ENCODE peak calls at places on chromosome 11, in four cellular contexts. U is lower lobe of right lung; W is CD8-positive, alpha-beta memory T cell; I is AG04450. M is an unnamed sample.

GRCh38 chr11:7227724-7228123 is 24.0 kb upstream of the SYT9 start:
- DNase-seq in W (no peak), I (no peak), U (no peak), M (no peak)

GRCh38 chr11:22192642-22193347 is at the start of gene ANO5:
- DNase-seq in W (no peak), I (no peak), U (peak; percentile 73), M (peak; percentile 22)

GRCh38 chr11:32316846-32317525 is 118.4 kb downstream of the WT1 start:
- DNase-seq in W (no peak), I (no peak), U (no peak), M (no peak)

GRCh38 chr11:114085965-114086364 is 26.5 kb downstream of the ZBTB16 start:
- DNase-seq in W (no peak), U (no peak), I (no peak), M (no peak)

GRCh38 chr11:10208045-10208674 is 85.9 kb downstream of the SBF2 start:
- DNase-seq in W (peak; percentile 43), U (no peak), I (no peak), M (peak; percentile 78)

GRCh38 chr11:8249482-8249881 is 14.2 kb downstream of the LMO1 start:
- DNase-seq in I (no peak), W (no peak), U (no peak), M (no peak)

GRCh38 chr11:80727315-80727714 is 1286.5 kb upstream of the TENM4 start:
- DNase-seq in U (no peak), W (no peak), I (no peak), M (no peak)

GRCh38 chr11:102241026-102241425 is 76.3 kb upstream of the BIRC3 start:
- DNase-seq in U (no peak), I (no peak), W (no peak), M (no peak)

GRCh38 chr11:1925373-1926155 is 6.1 kb downstream of the TNNT3 start:
- DNase-seq in I (no peak), U (no peak), W (no peak), M (no peak)

GRCh38 chr11:10454902-10455631 is at the start of gene AMPD3:
- DNase-seq in W (no peak), U (no peak), I (peak; percentile 96), M (peak; percentile 79)

GRCh38 chr11:16372355-16372754 is 16.0 kb upstream of the SOX6 start:
- DNase-seq in W (no peak), U (no peak), I (no peak), M (no peak)

GRCh38 chr11:11808992-11809583 is 32.7 kb upstream of the USP47 start:
- DNase-seq in W (no peak), U (no peak), I (no peak), M (no peak)

GRCh38 chr11:12287374-12288211 is 89.8 kb upstream of the PARVA start:
- DNase-seq in W (no peak), I (peak; percentile 90), U (no peak), M (peak; percentile 94)

GRCh38 chr11:83801799-83802198 is 515.6 kb upstream of the CCDC90B start:
- DNase-seq in W (no peak), U (no peak), I (no peak), M (no peak)

GRCh38 chr11:44622190-44622650 is 56.8 kb downstream of the CD82 start:
- DNase-seq in W (no peak), I (no peak), U (no peak), M (no peak)

GRCh38 chr11:60926500-60926899 is 2.2 kb downstream of the TMEM132A start:
- DNase-seq in U (no peak), I (no peak), W (no peak), M (no peak)

GRCh38 chr11:12175694-12176241 is 65.4 kb downstream of the MICAL2 start:
- DNase-seq in U (no peak), W (no peak), I (no peak), M (peak; percentile 69)

GRCh38 chr11:65790902-65791650 is 4.2 kb downstream of the OVOL1 start:
- DNase-seq in I (no peak), W (no peak), U (no peak), M (no peak)

GRCh38 chr11:105582497-105582896 is 27.4 kb upstream of the GRIA4 start:
- DNase-seq in W (no peak), I (no peak), U (no peak), M (no peak)

GRCh38 chr11:46952553-46952952 is 16.0 kb downstream of the CSTPP1 start:
- DNase-seq in W (no peak), I (no peak), U (no peak), M (no peak)

GRCh38 chr11:62418136-62418535 is 697 bp upstream of the SCGB1A1 start:
- DNase-seq in W (no peak), U (no peak), I (no peak), M (no peak)

GRCh38 chr11:121311373-121311772 is 18.8 kb downstream of the SC5D start:
- DNase-seq in I (no peak), U (no peak), W (no peak), M (no peak)

GRCh38 chr11:12973529-12974181 is 35.5 kb upstream of the RASSF10 start:
- DNase-seq in I (no peak), W (no peak), U (no peak), M (peak; percentile 9)

GRCh38 chr11:92340839-92341238 is 116.2 kb downstream of the FAT3 start:
- DNase-seq in W (no peak), I (no peak), U (no peak), M (no peak)

GRCh38 chr11:69704508-69705245 is 855 bp upstream of the FGF19 start:
- DNase-seq in W (no peak), U (no peak), I (no peak), M (peak; percentile 65)

GRCh38 chr11:30586251-30587144 is at the start of gene MPPED2:
- DNase-seq in I (no peak), U (peak; percentile 47), W (peak; percentile 14), M (no peak)

GRCh38 chr11:115407496-115407895 is 96.7 kb downstream of the CADM1 start:
- DNase-seq in I (no peak), U (no peak), W (no peak), M (no peak)

GRCh38 chr11:77208535-77208934 is 80.5 kb downstream of the MYO7A start:
- DNase-seq in W (no peak), U (no peak), I (no peak), M (no peak)

DNA sequence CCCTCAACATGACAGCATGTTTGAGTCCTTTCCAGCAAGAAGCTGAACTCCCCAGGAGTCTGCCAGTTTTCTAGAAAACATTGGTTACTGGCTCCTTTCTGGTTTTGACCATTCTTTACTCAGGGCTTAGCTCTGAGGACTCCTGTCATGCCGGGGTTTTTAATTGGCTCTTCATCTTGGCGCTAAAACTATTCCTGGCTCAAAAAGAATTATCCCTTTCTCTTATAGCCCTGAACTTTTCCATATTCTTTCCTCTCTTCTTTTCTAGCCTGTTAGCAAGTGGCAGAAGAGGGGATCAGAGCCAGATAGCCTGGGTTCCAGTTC is 59.7 kb downstream of the TRAF6 start:
- DNase-seq in W (no peak), I (no peak), U (no peak), M (no peak)
- H3K4me3 ChIP-seq in W (peak overlapping the region; percentile 31), I (peak overlapping the region; percentile 35), U (peak overlapping the region; percentile 23), M (peak overlapping the region; percentile 33)

GRCh38 chr11:59240322-59240721 is 27.6 kb upstream of the MPEG1 start:
- DNase-seq in I (no peak), W (no peak), U (no peak), M (no peak)
- H3K9me3 ChIP-seq in I (no peaks in the 10 kb centered on the region), W (no peaks in the 10 kb centered on the region), U (no peaks in the 10 kb centered on the region), M (peaks cover 21% of the 10 kb centered on the region)

DNA sequence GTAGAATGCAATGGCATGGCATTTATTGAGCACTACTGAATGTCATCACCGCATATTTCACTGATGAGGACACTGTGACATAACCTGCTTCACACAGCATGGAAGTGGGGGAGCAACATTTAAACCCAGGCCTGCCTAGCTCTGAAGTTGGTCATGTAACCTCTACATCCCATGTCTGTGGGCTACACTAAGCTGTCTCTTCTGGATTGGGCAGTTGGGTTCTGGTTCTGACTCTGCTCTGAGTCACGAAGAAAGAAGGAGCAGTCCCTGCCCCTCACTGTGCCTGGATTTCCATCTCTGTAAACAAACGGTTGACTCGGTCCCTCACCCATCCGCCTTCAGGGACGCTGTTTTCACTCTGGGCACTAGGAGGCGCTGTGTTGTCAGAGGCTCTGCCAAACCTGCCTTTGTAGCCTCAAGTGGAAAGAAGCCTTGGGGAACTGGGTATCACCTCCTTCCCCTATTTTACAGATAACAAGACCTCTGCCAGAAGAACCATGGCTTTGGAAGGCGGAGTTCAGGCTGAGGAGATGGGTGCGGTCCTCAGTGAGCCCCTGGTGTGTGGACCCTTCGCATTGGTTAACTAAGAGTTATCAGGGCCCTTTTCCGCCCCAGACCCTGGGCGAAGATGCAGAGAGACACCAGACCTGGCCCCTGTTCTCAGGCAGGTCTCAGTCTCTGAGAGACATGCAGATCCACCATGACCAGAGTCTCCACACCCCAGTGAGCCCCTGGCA is 12.6 kb upstream of the ARHGEF17 start:
- DNase-seq in U (peak; percentile 76), I (no peak), W (peak; percentile 57), M (peak; percentile 87)
- H3K4me3 ChIP-seq in U (no peak overlapping the region), I (no peak overlapping the region), W (no peak overlapping the region), M (no peak overlapping the region)

DNA sequence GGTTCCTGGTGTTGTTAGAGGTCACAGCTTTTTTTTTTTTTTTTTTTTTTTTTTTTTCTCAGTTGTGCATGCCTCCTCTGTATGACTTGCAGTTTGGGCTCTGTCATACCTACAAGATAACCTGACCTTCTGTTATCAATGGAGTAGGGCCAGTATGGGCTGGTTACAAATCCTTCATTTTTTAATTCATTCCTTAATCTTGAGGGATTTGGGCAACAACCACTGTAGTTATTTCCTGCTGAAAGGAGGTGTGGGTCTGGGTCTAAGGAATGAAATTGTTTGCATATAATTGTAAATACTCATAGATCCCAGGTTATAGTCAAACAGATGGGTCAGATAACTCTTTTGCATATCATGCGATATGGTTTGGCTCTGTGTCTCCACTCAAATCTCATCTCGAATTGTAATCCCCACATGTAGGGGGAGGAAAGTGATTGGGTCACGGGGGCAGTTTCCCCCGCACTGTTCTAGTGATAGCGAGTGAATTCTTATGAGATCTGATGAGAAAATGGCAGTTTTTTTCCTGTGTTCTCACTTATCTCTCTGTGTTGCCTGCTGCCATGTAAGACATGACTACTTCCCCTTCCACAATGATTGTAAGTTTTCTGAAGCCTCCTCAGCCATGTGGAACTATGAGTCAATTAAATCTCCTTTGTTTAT is 14.1 kb upstream of the GLYAT start:
- DNase-seq in W (no peak), I (no peak), U (no peak), M (no peak)
- H3K9me3 ChIP-seq in W (no peaks in the 10 kb centered on the region), I (no peaks in the 10 kb centered on the region), U (peaks cover 15% of the 10 kb centered on the region), M (peaks cover 17% of the 10 kb centered on the region)

GRCh38 chr11:35112056-35112845 is 26.7 kb upstream of the CD44 start:
- DNase-seq in W (no peak), U (no peak), I (no peak), M (no peak)
- H3K4me3 ChIP-seq in W (no peak overlapping the region), U (no peak overlapping the region), I (no peak overlapping the region), M (no peak overlapping the region)

GRCh38 chr11:50214376-50214775 is 181.7 kb downstream of the OR4C45 start:
- DNase-seq in W (no peak), U (no peak), I (no peak), M (no peak)
- H3K9me3 ChIP-seq in W (no peaks in the 10 kb centered on the region), U (no peaks in the 10 kb centered on the region), I (peaks cover 7% of the 10 kb centered on the region), M (peaks cover 3% of the 10 kb centered on the region)

GRCh38 chr11:75431533-75432525 is 1.2 kb downstream of the KLHL35 start:
- DNase-seq in W (no peak), U (no peak), I (no peak), M (no peak)
- H3K4me3 ChIP-seq in W (no peak overlapping the region), U (no peak overlapping the region), I (no peak overlapping the region), M (no peak overlapping the region)